ENCODE peak calls at places on chromosome 15, in ten cellular contexts. One of them, this sample, is unnamed.

GRCh38 chr15:25903024-25903581 is 40.0 kb upstream of the ATP10A start:
- DNase-seq in A549: no peak
- DNase-seq in tibial nerve: no peak
- DNase-seq in stomach: no peak
- DNase-seq in suprapubic skin: no peak
- DNase-seq in transverse colon: no peak
- DNase-seq in sigmoid colon: peak
- DNase-seq in H1: no peak
- DNase-seq in ovary: no peak
- DNase-seq in HepG2: no peak
- DNase-seq in this sample: peak

GRCh38 chr15:66883322-66883911 is 181.4 kb downstream of the SMAD6 start:
- DNase-seq in sigmoid colon: peak
- DNase-seq in H1: peak
- DNase-seq in suprapubic skin: peak
- DNase-seq in transverse colon: peak
- DNase-seq in stomach: peak
- DNase-seq in tibial nerve: peak
- DNase-seq in HepG2: peak
- DNase-seq in ovary: peak
- DNase-seq in A549: peak
- DNase-seq in this sample: no peak

GRCh38 chr15:40693904-40694705 is 869 bp upstream of the RAD51 start:
- DNase-seq in tibial nerve: no peak
- DNase-seq in ovary: no peak
- DNase-seq in HepG2: peak
- DNase-seq in H1: no peak
- DNase-seq in sigmoid colon: no peak
- DNase-seq in transverse colon: no peak
- DNase-seq in stomach: no peak
- DNase-seq in A549: no peak
- DNase-seq in suprapubic skin: no peak
- DNase-seq in this sample: no peak

GRCh38 chr15:37135225-37135624 is 34.9 kb upstream of the MEIS2 start:
- DNase-seq in H1: no peak
- DNase-seq in A549: no peak
- DNase-seq in stomach: no peak
- DNase-seq in HepG2: no peak
- DNase-seq in suprapubic skin: no peak
- DNase-seq in ovary: no peak
- DNase-seq in transverse colon: no peak
- DNase-seq in tibial nerve: no peak
- DNase-seq in sigmoid colon: no peak
- DNase-seq in this sample: no peak

GRCh38 chr15:79987969-79988368 is 17.0 kb upstream of the BCL2A1 start:
- DNase-seq in HepG2: no peak
- DNase-seq in tibial nerve: no peak
- DNase-seq in transverse colon: no peak
- DNase-seq in A549: no peak
- DNase-seq in stomach: no peak
- DNase-seq in sigmoid colon: no peak
- DNase-seq in H1: no peak
- DNase-seq in ovary: no peak
- DNase-seq in suprapubic skin: no peak
- DNase-seq in this sample: no peak

GRCh38 chr15:73527598-73527997 is 84.6 kb downstream of the REC114 start:
- DNase-seq in transverse colon: no peak
- DNase-seq in suprapubic skin: no peak
- DNase-seq in tibial nerve: no peak
- DNase-seq in sigmoid colon: no peak
- DNase-seq in H1: no peak
- DNase-seq in A549: no peak
- DNase-seq in HepG2: no peak
- DNase-seq in stomach: no peak
- DNase-seq in ovary: no peak
- DNase-seq in this sample: no peak

GRCh38 chr15:51757463-51757862 is 6.1 kb downstream of the TMOD2 start:
- DNase-seq in sigmoid colon: no peak
- DNase-seq in A549: no peak
- DNase-seq in stomach: no peak
- DNase-seq in suprapubic skin: no peak
- DNase-seq in HepG2: no peak
- DNase-seq in transverse colon: no peak
- DNase-seq in ovary: no peak
- DNase-seq in H1: no peak
- DNase-seq in tibial nerve: no peak
- DNase-seq in this sample: no peak

GRCh38 chr15:34853001-34853758 is 57.8 kb upstream of the ACTC1 start:
- DNase-seq in A549: peak
- DNase-seq in stomach: no peak
- DNase-seq in HepG2: no peak
- DNase-seq in sigmoid colon: no peak
- DNase-seq in suprapubic skin: no peak
- DNase-seq in transverse colon: no peak
- DNase-seq in ovary: no peak
- DNase-seq in H1: no peak
- DNase-seq in tibial nerve: no peak
- DNase-seq in this sample: no peak

GRCh38 chr15:72033711-72034110 is 84.2 kb downstream of the MYO9A start:
- DNase-seq in transverse colon: no peak
- DNase-seq in suprapubic skin: no peak
- DNase-seq in ovary: no peak
- DNase-seq in HepG2: no peak
- DNase-seq in sigmoid colon: no peak
- DNase-seq in tibial nerve: no peak
- DNase-seq in stomach: no peak
- DNase-seq in H1: no peak
- DNase-seq in A549: no peak
- DNase-seq in this sample: no peak

GRCh38 chr15:33458421-33458820 is 147.7 kb downstream of the RYR3 start:
- DNase-seq in transverse colon: no peak
- DNase-seq in HepG2: no peak
- DNase-seq in tibial nerve: no peak
- DNase-seq in A549: no peak
- DNase-seq in stomach: no peak
- DNase-seq in suprapubic skin: no peak
- DNase-seq in ovary: no peak
- DNase-seq in sigmoid colon: no peak
- DNase-seq in H1: no peak
- DNase-seq in this sample: no peak

GRCh38 chr15:58777107-58777506 is 6.0 kb downstream of the MINDY2 start:
- DNase-seq in sigmoid colon: no peak
- DNase-seq in H1: no peak
- DNase-seq in stomach: no peak
- DNase-seq in suprapubic skin: no peak
- DNase-seq in HepG2: no peak
- DNase-seq in A549: no peak
- DNase-seq in tibial nerve: no peak
- DNase-seq in transverse colon: no peak
- DNase-seq in ovary: no peak
- DNase-seq in this sample: no peak

GRCh38 chr15:70273808-70274207 is 176.1 kb upstream of the TLE3 start:
- DNase-seq in stomach: no peak
- DNase-seq in suprapubic skin: no peak
- DNase-seq in HepG2: no peak
- DNase-seq in transverse colon: no peak
- DNase-seq in H1: no peak
- DNase-seq in A549: no peak
- DNase-seq in tibial nerve: no peak
- DNase-seq in ovary: no peak
- DNase-seq in sigmoid colon: no peak
- DNase-seq in this sample: no peak

GRCh38 chr15:69951511-69952209 is 146.1 kb downstream of the TLE3 start:
- DNase-seq in ovary: no peak
- DNase-seq in stomach: no peak
- DNase-seq in suprapubic skin: no peak
- DNase-seq in tibial nerve: no peak
- DNase-seq in HepG2: no peak
- DNase-seq in sigmoid colon: no peak
- DNase-seq in A549: no peak
- DNase-seq in transverse colon: no peak
- DNase-seq in H1: no peak
- DNase-seq in this sample: no peak

DNA sequence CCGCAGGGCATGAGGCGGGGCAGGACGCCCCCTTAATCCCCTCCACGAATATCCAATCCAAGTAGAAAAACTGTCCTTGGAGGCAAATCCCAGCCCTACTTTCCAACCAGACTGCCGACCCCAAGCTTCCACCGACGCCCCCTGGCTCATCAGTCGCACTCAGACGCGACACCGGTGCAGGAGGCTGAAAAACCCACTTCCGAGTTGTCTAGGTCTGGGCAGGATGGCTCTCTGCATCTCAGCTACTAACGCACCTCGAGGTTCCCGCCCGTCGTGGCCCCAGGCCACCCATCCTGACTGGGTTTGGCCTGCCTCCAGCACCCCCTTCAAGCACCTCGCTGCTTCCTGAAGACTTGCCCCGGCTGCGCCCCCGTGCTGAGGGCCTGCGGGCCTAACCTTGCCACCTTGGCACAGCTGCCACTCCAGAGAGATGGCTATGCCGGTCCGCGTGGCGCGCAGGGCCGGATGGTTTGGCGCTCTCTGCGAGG is 15.5 kb downstream of the RGMA start:
- DNase-seq in sigmoid colon: peak
- DNase-seq in suprapubic skin: peak
- DNase-seq in transverse colon: no peak
- DNase-seq in ovary: peak
- DNase-seq in H1: peak
- DNase-seq in HepG2: no peak
- DNase-seq in A549: no peak
- DNase-seq in tibial nerve: no peak
- DNase-seq in stomach: no peak
- DNase-seq in this sample: peak
- TF ChIP-seq EP300 in sigmoid colon: no peak
- TF ChIP-seq EP300 in suprapubic skin: no peak
- TF ChIP-seq EP300 in transverse colon: no peak
- TF ChIP-seq EP300 in ovary: no peak
- TF ChIP-seq EP300 in H1: no peak
- TF ChIP-seq EP300 in HepG2: no peak
- TF ChIP-seq EP300 in A549: no peak
- TF ChIP-seq EP300 in tibial nerve: no peak
- TF ChIP-seq EP300 in stomach: no peak
- TF ChIP-seq EP300 in this sample: no peak

DNA sequence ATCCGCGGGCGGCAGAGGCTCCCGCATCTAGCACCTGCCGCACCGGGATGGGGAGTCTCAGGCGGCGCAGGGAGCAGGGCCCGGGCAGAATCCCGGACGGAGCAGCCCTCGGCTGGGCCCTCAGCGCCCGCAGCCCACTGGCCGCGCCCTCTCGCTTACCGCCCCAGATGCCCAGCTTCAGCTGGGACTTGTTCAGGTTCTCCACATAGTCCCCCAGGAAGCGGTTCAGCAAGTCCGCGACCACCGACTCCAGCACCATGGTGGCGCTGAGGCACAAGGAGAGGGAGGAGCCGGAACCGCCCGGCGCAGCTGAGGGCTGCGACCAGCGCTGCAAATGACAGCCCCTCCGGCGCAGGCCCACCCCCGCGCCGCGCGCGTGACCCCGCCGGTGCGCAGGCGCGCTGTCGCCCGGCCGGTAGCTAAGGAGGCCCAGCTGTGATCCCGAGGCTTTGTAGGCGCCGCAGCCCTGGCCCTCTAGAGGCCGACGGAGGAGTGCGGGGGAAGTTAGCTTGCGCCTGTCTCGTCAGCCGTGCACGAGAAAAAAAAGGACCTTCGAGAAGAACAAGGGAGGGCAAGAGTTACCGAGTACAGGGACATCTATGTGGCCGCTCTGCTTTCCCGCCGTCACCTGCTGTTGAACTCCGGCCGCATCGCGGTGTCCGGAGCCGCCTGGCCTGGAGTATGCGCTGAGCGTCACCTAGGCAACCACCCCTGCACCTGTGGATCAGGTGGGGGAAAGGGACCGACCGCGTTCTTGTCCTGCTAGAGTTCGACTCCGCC is at the start of gene VPS13C:
- DNase-seq in transverse colon: peak
- DNase-seq in HepG2: peak
- DNase-seq in A549: peak
- DNase-seq in tibial nerve: peak
- DNase-seq in suprapubic skin: peak
- DNase-seq in H1: peak
- DNase-seq in ovary: peak
- DNase-seq in sigmoid colon: peak
- DNase-seq in stomach: peak
- DNase-seq in this sample: peak
- TF ChIP-seq POLR2A in transverse colon: peak
- TF ChIP-seq POLR2A in HepG2: peak
- TF ChIP-seq POLR2A in A549: peak
- TF ChIP-seq POLR2A in tibial nerve: peak
- TF ChIP-seq POLR2A in suprapubic skin: peak
- TF ChIP-seq POLR2A in H1: no peak
- TF ChIP-seq POLR2A in ovary: peak
- TF ChIP-seq POLR2A in sigmoid colon: peak
- TF ChIP-seq POLR2A in stomach: no peak
- TF ChIP-seq POLR2A in this sample: peak

GRCh38 chr15:96728591-96728990 is 398.1 kb downstream of the NR2F2 start:
- DNase-seq in sigmoid colon: no peak
- DNase-seq in ovary: no peak
- DNase-seq in stomach: no peak
- DNase-seq in suprapubic skin: no peak
- DNase-seq in H1: no peak
- DNase-seq in transverse colon: no peak
- DNase-seq in HepG2: no peak
- DNase-seq in tibial nerve: no peak
- DNase-seq in A549: no peak
- DNase-seq in this sample: no peak
- TF ChIP-seq EP300 in sigmoid colon: no peak
- TF ChIP-seq EP300 in ovary: no peak
- TF ChIP-seq EP300 in stomach: no peak
- TF ChIP-seq EP300 in suprapubic skin: no peak
- TF ChIP-seq EP300 in H1: no peak
- TF ChIP-seq EP300 in transverse colon: no peak
- TF ChIP-seq EP300 in HepG2: no peak
- TF ChIP-seq EP300 in tibial nerve: no peak
- TF ChIP-seq EP300 in A549: no peak
- TF ChIP-seq EP300 in this sample: no peak

DNA sequence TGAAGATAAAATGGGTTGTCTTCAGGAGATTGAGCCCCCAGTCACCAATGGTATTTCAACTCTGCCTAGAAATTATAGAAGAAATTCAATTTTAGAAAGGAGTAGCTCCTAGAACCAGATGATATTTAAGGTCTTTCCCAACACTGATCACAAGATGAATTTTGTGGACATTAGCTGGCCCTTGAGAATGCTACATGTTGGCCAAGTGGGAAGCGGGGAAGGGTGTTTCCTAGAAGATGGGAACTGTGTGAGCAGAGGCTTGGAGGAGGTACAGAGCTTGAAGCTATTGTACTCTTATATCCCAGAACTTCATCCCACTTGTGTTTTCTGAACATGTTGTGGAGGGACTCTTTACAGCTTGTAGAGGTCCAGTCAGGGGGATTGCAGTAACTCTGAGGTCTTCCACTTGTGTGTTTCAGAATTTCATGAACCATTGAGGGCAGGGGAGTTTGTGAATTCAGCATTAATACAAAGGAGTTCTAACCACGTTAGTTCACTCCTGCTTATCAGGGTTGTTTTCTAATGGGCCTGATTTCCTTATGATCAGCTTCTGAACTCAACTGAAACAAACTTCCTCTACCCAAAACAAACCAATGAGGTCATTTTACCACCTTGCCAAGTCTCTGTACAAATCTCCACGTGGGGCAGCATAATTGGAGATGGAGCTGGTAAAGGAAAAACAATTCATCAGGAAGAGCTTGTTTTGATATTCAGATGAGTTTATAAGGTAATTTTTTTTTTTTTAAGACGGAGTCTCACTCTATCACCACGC is 152.6 kb upstream of the TPM1 start:
- DNase-seq in sigmoid colon: peak
- DNase-seq in suprapubic skin: no peak
- DNase-seq in ovary: no peak
- DNase-seq in HepG2: no peak
- DNase-seq in tibial nerve: peak
- DNase-seq in transverse colon: no peak
- DNase-seq in stomach: no peak
- DNase-seq in H1: no peak
- DNase-seq in A549: peak
- DNase-seq in this sample: no peak
- TF ChIP-seq POLR2A in sigmoid colon: no peak
- TF ChIP-seq POLR2A in suprapubic skin: no peak
- TF ChIP-seq POLR2A in ovary: no peak
- TF ChIP-seq POLR2A in HepG2: no peak
- TF ChIP-seq POLR2A in tibial nerve: no peak
- TF ChIP-seq POLR2A in transverse colon: no peak
- TF ChIP-seq POLR2A in stomach: no peak
- TF ChIP-seq POLR2A in H1: no peak
- TF ChIP-seq POLR2A in A549: no peak
- TF ChIP-seq POLR2A in this sample: no peak